ENCODE peak calls at places on chromosomes 16 and 17, in ten cellular contexts. L is aorta; J is upper lobe of right lung; Z is naive thymus-derived CD4-positive, alpha-beta T cell; X is mesenchymal stem cell; I is CD8-positive, alpha-beta T cell; S is WERI-Rb-1; V is body of pancreas; P is colonic mucosa; W is gastrocnemius medialis. Y is an unnamed sample.

GRCh38 chr16:81210807-81211206 is 27.7 kb upstream of the BCO1 start:
- DNase-seq in L (no peak), J (no peak), Z (no peak), X (no peak), I (no peak), S (no peak), V (no peak), P (no peak), W (no peak), Y (no peak)

GRCh38 chr17:16991349-16992009 is 19.6 kb upstream of the TNFRSF13B start:
- DNase-seq in L (peak), J (peak), Z (peak), X (peak), I (peak), S (peak), V (peak), P (peak), W (peak), Y (peak)

GRCh38 chr16:3001316-3001715 is 11.4 kb upstream of the CLDN9 start:
- DNase-seq in L (no peak), J (no peak), Z (no peak), X (no peak), I (no peak), S (peak), V (no peak), P (no peak), W (no peak), Y (no peak)

GRCh38 chr16:49700928-49701685 is 154.8 kb downstream of the ZNF423 start:
- DNase-seq in L (no peak), J (no peak), Z (no peak), X (no peak), I (no peak), S (no peak), V (no peak), P (no peak), W (no peak), Y (no peak)

GRCh38 chr17:83126275-83126930 is 47.0 kb downstream of the METRNL start:
- DNase-seq in L (peak), J (peak), Z (no peak), X (no peak), I (no peak), S (no peak), V (no peak), P (no peak), W (no peak), Y (peak)

GRCh38 chr17:1055231-1055630 is 58.3 kb downstream of the TIMM22 start:
- DNase-seq in L (peak), J (no peak), Z (no peak), X (no peak), I (no peak), S (no peak), V (no peak), P (no peak), W (no peak), Y (no peak)

GRCh38 chr17:43599046-43599395 is 52.9 kb upstream of the ETV4 start:
- DNase-seq in L (no peak), J (no peak), Z (no peak), X (no peak), I (no peak), S (peak), V (no peak), P (no peak), W (no peak), Y (no peak)

GRCh38 chr17:28527859-28528258 is 21.7 kb downstream of the FOXN1 start:
- DNase-seq in L (no peak), J (peak), Z (no peak), X (no peak), I (no peak), S (no peak), V (peak), P (peak), W (no peak), Y (no peak)

GRCh38 chr16:15958703-15959348 is 9.4 kb downstream of the ABCC1 start:
- DNase-seq in L (no peak), J (no peak), Z (no peak), X (no peak), I (no peak), S (no peak), V (no peak), P (no peak), W (no peak), Y (no peak)

GRCh38 chr16:30068750-30069574 is 3.4 kb downstream of the ALDOA start:
- DNase-seq in L (no peak), J (no peak), Z (peak), X (peak), I (no peak), S (no peak), V (no peak), P (no peak), W (no peak), Y (no peak)

GRCh38 chr16:71894229-71894920 is 956 bp upstream of the IST1 start:
- DNase-seq in L (peak), J (peak), Z (peak), X (peak), I (peak), S (peak), V (peak), P (peak), W (peak), Y (no peak)

GRCh38 chr16:56866955-56867830 is 2.2 kb downstream of the SLC12A3 start:
- DNase-seq in L (no peak), J (no peak), Z (peak), X (peak), I (peak), S (peak), V (peak), P (peak), W (no peak), Y (no peak)

GRCh38 chr17:60139438-60140285 is 10.1 kb upstream of the CA4 start:
- DNase-seq in L (peak), J (peak), Z (peak), X (peak), I (peak), S (peak), V (peak), P (peak), W (peak), Y (peak)

GRCh38 chr16:82329070-82329469 is 159.0 kb upstream of the MPHOSPH6 start:
- DNase-seq in L (no peak), J (no peak), Z (no peak), X (no peak), I (no peak), S (no peak), V (no peak), P (no peak), W (no peak), Y (no peak)

GRCh38 chr17:33166472-33166871 is 126.6 kb downstream of the ASIC2 start:
- DNase-seq in L (no peak), J (no peak), Z (no peak), X (no peak), I (no peak), S (no peak), V (no peak), P (no peak), W (no peak), Y (no peak)

GRCh38 chr17:64781394-64781793 is 119.3 kb upstream of the SMURF2 start:
- DNase-seq in L (peak), J (peak), Z (peak), X (peak), I (peak), S (no peak), V (peak), P (peak), W (no peak), Y (peak)

GRCh38 chr17:3006801-3007200 is 56.6 kb downstream of the OR1D5 start:
- DNase-seq in L (peak), J (no peak), Z (no peak), X (no peak), I (no peak), S (no peak), V (no peak), P (no peak), W (no peak), Y (no peak)

GRCh38 chr17:48612854-48613691 is 2.0 kb downstream of the HOXB8 start:
- DNase-seq in L (no peak), J (no peak), Z (no peak), X (peak), I (peak), S (peak), V (no peak), P (no peak), W (no peak), Y (no peak)

GRCh38 chr17:45405250-45406086 is 27.2 kb downstream of the ARHGAP27 start:
- DNase-seq in L (no peak), J (no peak), Z (no peak), X (peak), I (no peak), S (peak), V (peak), P (peak), W (no peak), Y (no peak)

GRCh38 chr17:18626152-18626870 is 17.9 kb downstream of the TBC1D28 start:
- DNase-seq in L (no peak), J (peak), Z (no peak), X (no peak), I (no peak), S (no peak), V (no peak), P (no peak), W (no peak), Y (no peak)

GRCh38 chr16:65121870-65122723 is at the start of gene CDH11:
- DNase-seq in L (peak), J (peak), Z (no peak), X (peak), I (no peak), S (peak), V (peak), P (peak), W (no peak), Y (no peak)

GRCh38 chr16:12602811-12603698 is 200.6 kb downstream of the CPPED1 start:
- DNase-seq in L (no peak), J (no peak), Z (no peak), X (no peak), I (no peak), S (peak), V (no peak), P (no peak), W (no peak), Y (no peak)

GRCh38 chr17:15398291-15398690 is 56.9 kb upstream of the TEKT3 start:
- DNase-seq in L (no peak), J (no peak), Z (no peak), X (peak), I (no peak), S (no peak), V (no peak), P (no peak), W (peak), Y (no peak)

GRCh38 chr17:31724026-31724425 is 135.0 kb downstream of the COPRS start:
- DNase-seq in L (no peak), J (no peak), Z (no peak), X (peak), I (no peak), S (no peak), V (no peak), P (no peak), W (no peak), Y (no peak)

GRCh38 chr17:58918879-58919278 is 163.2 kb downstream of the PPM1E start:
- DNase-seq in L (no peak), J (no peak), Z (no peak), X (no peak), I (no peak), S (no peak), V (no peak), P (no peak), W (no peak), Y (no peak)

GRCh38 chr17:47957591-47958490 is at the start of gene PRR15L:
- DNase-seq in L (no peak), J (peak), Z (no peak), X (no peak), I (no peak), S (no peak), V (peak), P (peak), W (no peak), Y (no peak)

GRCh38 chr16:67860589-67861398 is 12.1 kb upstream of the EDC4 start:
- DNase-seq in L (no peak), J (no peak), Z (no peak), X (peak), I (no peak), S (no peak), V (no peak), P (no peak), W (peak), Y (no peak)
- H3K27ac ChIP-seq in L (peak), J (no peak), Z (no peak), X (no peak), I (no peak), S (no peak), V (no peak), P (no peak), W (peak), Y (peak)

DNA sequence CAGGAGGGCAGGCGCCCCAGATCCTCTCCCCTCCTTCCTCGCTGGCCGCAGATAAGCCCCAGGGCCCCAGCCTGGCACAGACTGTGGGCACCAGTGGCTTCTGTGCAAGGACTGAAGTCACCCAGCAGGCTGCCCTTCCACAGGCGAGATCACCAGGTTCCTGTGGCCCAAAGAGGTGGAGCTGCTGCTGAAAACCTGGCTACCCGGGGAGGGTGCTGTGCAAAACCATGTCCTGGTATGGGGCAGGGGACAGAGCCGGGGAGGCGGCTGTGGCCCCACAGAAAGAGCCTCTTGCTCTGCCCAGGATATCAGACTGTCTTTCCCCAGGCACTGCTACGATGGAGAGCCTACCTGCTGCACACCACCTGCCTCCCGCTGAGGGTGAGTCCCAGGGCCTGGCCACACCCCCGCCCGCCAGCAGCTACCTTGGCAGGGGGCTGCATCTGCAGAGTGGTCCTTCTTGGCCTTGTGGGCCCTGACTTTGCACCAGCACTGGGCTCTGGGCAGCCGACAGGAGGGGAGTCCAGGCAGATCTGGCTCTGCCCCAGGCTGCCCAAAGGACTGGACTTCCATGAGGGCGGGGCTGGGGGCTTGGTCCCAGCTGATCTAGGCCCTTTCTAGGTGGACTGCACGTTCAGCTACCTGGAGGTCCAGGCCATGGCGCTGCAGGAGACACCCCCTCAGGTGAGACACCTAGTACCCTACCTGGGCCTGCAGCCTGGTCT is 615 bp downstream of the CARMIL2 start:
- DNase-seq in L (no peak), J (no peak), Z (peak), X (no peak), I (no peak), S (no peak), V (no peak), P (no peak), W (no peak), Y (peak)
- H3K27ac ChIP-seq in L (no peak), J (peak), Z (peak), X (no peak), I (peak), S (peak), V (no peak), P (no peak), W (no peak), Y (no peak)

DNA sequence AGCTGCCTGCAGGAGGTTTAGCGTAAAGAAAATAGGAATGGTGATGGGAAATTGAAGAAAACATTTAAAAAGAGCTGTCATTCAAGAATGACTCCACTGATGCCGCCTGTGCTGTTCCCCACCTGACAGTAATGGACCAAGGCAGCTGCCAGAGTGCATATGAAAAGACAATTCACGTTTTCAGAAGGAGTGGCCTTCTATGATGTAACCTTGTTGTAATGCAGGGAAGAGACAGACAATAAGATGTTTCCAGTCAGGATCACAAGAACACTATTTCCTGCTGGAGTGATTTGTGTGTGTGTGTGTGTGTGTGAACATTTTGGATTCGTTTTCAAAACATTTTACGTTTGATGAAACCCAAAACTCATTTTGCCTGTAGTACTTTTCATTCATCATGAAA is 203.7 kb downstream of the LGALS9B start:
- DNase-seq in L (no peak), J (no peak), Z (no peak), X (peak), I (no peak), S (no peak), V (no peak), P (no peak), W (no peak), Y (no peak)
- H3K27ac ChIP-seq in L (peak), J (no peak), Z (no peak), X (no peak), I (no peak), S (no peak), V (no peak), P (no peak), W (peak), Y (no peak)

DNA sequence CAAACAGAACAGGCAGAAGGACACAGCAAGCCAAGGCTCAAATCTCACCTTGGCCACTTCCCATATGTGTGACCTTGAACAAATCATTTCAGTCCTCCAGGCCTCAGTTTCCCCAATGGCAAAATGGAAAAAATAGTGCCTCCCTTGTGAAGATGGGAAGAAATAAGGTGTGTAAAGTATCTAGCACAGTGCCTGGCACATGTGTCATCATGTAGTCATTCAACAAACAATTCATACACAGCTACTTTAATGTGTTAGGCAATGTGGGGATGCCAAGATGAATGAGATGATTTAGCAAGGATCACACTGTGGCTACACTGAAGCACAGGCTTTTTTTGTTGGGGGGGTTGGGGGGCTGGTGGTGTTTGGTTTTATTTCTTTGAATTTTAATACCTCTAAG is 13.3 kb downstream of the SRCIN1 start:
- DNase-seq in L (no peak), J (no peak), Z (no peak), X (no peak), I (no peak), S (no peak), V (no peak), P (no peak), W (no peak), Y (no peak)
- H3K27ac ChIP-seq in L (no peak), J (no peak), Z (no peak), X (no peak), I (no peak), S (peak), V (no peak), P (no peak), W (no peak), Y (no peak)

GRCh38 chr16:46651305-46651704 is 30.1 kb upstream of the SHCBP1 start:
- DNase-seq in L (no peak), J (no peak), Z (no peak), X (no peak), I (no peak), S (no peak), V (no peak), P (no peak), W (no peak), Y (no peak)

GRCh38 chr16:46650224-46650623 is 29.0 kb upstream of the SHCBP1 start:
- DNase-seq in L (no peak), J (no peak), Z (no peak), X (peak), I (no peak), S (no peak), V (no peak), P (no peak), W (peak), Y (no peak)

GRCh38 chr16:46648656-46649055 is 27.5 kb upstream of the SHCBP1 start:
- DNase-seq in L (no peak), J (no peak), Z (no peak), X (no peak), I (no peak), S (no peak), V (no peak), P (no peak), W (no peak), Y (no peak)

DNA sequence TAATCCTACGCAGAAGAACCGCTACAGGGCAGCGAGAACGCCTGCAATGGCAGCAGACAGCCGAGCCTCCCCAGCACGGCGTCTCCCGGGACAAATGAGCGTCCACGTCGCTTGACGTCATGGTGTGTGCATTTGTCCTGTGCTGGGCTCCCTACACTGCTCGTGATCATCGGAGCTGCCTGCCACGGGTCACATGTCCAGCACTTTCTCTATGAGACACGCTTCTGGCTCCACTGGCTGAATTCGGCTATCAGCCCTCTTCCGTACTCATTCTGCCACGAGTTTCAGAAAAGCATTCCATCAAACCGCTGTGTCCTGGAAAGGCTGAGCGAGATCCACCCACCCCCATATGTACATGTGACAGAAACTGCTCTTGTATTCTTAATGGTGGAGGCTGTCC is 28.4 kb upstream of the SHCBP1 start:
- DNase-seq in L (no peak), J (no peak), Z (no peak), X (no peak), I (no peak), S (no peak), V (peak), P (peak), W (peak), Y (no peak)
- H3K27ac ChIP-seq in L (no peak), J (peak), Z (no peak), X (no peak), I (no peak), S (no peak), V (no peak), P (peak), W (peak), Y (no peak)

DNA sequence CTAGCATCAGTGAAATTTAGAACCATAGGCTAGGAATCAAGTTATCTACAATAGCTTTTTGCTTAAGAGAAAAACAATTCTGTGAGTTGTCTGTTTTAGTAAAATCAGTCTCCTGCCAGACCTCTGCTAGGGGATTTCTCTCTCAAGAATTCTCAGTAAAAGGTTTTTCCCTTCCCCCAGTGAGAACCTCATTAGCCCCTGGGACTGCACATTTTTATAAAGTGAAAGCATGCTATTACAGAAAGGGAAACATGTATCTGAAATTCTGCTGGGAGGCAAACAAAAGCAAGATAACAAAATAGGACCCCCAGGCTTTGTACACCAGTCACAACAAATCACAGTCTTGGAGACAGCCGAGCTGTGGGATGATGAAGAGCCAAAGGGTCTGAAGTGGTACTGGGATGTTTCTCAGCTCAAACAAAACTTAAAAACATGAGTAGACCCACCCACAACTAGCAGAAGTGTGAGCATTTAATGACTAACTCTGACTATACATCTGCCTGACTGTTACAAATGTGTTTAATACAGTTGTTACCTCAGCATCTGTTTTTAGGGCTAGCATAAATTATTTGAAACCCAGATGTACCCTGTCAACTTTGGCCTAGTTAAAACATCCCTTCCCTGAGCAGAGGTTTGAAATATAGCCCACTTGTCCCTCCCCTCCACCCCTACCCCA is 20.0 kb upstream of the GLG1 start:
- DNase-seq in L (no peak), J (no peak), Z (no peak), X (no peak), I (no peak), S (no peak), V (no peak), P (no peak), W (no peak), Y (no peak)
- H3K27ac ChIP-seq in L (no peak), J (no peak), Z (peak), X (peak), I (no peak), S (no peak), V (peak), P (no peak), W (no peak), Y (no peak)

GRCh38 chr17:81428521-81428920 is 33.3 kb downstream of the BAHCC1 start:
- DNase-seq in L (no peak), J (no peak), Z (no peak), X (no peak), I (no peak), S (no peak), V (no peak), P (no peak), W (no peak), Y (no peak)
- H3K27ac ChIP-seq in L (no peak), J (peak), Z (no peak), X (no peak), I (no peak), S (no peak), V (peak), P (no peak), W (peak), Y (no peak)